ENCODE peak calls at places on chromosomes 6 and 20, in eight cellular contexts. G, F, O, W, K, X, S and E are unnamed samples.

GRCh38 chr6:1104988-1105670 is 206.8 kb upstream of the FOXQ1 start:
- DNase-seq in W (no peak), K (no peak), S (peak; percentile 79), G (no peak), F (no peak), X (no peak), O (no peak), E (no peak)

GRCh38 chr20:57749861-57750260 is 40.0 kb upstream of the PMEPA1 start:
- DNase-seq in K (no peak), F (no peak), W (no peak), X (no peak), G (no peak), O (no peak), S (no peak), E (no peak)

GRCh38 chr20:20440473-20440872 is 72.6 kb downstream of the INSM1 start:
- DNase-seq in X (no peak), O (no peak), S (no peak), W (no peak), G (no peak), K (no peak), F (peak; percentile 24), E (no peak)

GRCh38 chr6:40996591-40997247 is 42.3 kb downstream of the UNC5CL start:
- DNase-seq in S (peak; percentile 3), F (peak; percentile 35), G (no peak), O (peak; percentile 38), K (peak; percentile 36), W (peak; percentile 20), X (peak; percentile 2), E (peak; percentile 3)

GRCh38 chr6:149373511-149373910 is 26.6 kb upstream of the SUMO4 start:
- DNase-seq in S (no peak), O (no peak), G (no peak), K (no peak), X (no peak), W (no peak), F (no peak), E (no peak)

GRCh38 chr20:11687546-11688292 is 230.0 kb upstream of the BTBD3 start:
- DNase-seq in K (peak; percentile 3), O (no peak), S (no peak), W (peak; percentile 55), X (no peak), F (no peak), G (no peak), E (no peak)

GRCh38 chr20:5602346-5602745 is 147.9 kb upstream of the SHLD1 start:
- DNase-seq in O (peak; percentile 30), F (no peak), K (no peak), S (no peak), W (no peak), G (no peak), X (peak; percentile 36), E (peak; percentile 41)

GRCh38 chr6:168370310-168370991 is 50.9 kb upstream of the DACT2 start:
- DNase-seq in O (peak; percentile 73), G (no peak), S (peak; percentile 5), W (peak; percentile 72), X (peak; percentile 44), K (peak; percentile 90), F (peak; percentile 86), E (no peak)

GRCh38 chr20:32674362-32674789 is 635 bp upstream of the C20orf203 start:
- DNase-seq in F (peak; percentile 66), K (peak; percentile 83), W (peak; percentile 80), S (peak; percentile 58), O (peak; percentile 64), G (peak; percentile 78), X (peak; percentile 77), E (peak; percentile 23)

GRCh38 chr6:144331610-144332009 is 46.5 kb downstream of the UTRN start:
- DNase-seq in W (no peak), S (peak; percentile 37), F (no peak), K (no peak), G (no peak), O (peak; percentile 46), X (no peak), E (peak; percentile 92)

GRCh38 chr6:147279423-147279822 is 75.2 kb downstream of the STXBP5 start:
- DNase-seq in K (no peak), O (peak; percentile 85), W (no peak), F (no peak), S (no peak), G (no peak), X (peak; percentile 65), E (peak; percentile 57)

GRCh38 chr20:62768234-62768814 is 27.9 kb upstream of the MRGBP start:
- DNase-seq in X (no peak), W (no peak), O (no peak), F (no peak), G (no peak), K (no peak), S (no peak), E (no peak)

GRCh38 chr20:6384956-6385355 is 262.1 kb upstream of the FERMT1 start:
- DNase-seq in X (no peak), G (no peak), O (no peak), K (no peak), F (no peak), W (no peak), S (no peak), E (no peak)

GRCh38 chr20:36854343-36855240 is 21.3 kb upstream of the TLDC2 start:
- DNase-seq in S (no peak), O (no peak), W (no peak), G (no peak), X (no peak), F (peak; percentile 74), K (peak; percentile 48), E (no peak)

GRCh38 chr6:72861059-72861458 is 239.2 kb downstream of the KCNQ5 start:
- DNase-seq in W (no peak), S (no peak), O (no peak), G (no peak), X (peak; percentile 35), F (no peak), K (no peak), E (peak; percentile 47)

GRCh38 chr20:57710841-57711240 is 1.0 kb upstream of the PMEPA1 start:
- DNase-seq in K (peak; percentile 47), X (no peak), G (no peak), W (no peak), S (no peak), O (no peak), F (no peak), E (no peak)

GRCh38 chr6:130009148-130009547 is 9.2 kb upstream of the L3MBTL3 start:
- DNase-seq in W (no peak), G (no peak), X (no peak), O (no peak), S (no peak), K (no peak), F (no peak), E (no peak)

GRCh38 chr6:104995989-104996617 is 39.2 kb downstream of the LIN28B start:
- DNase-seq in W (no peak), K (no peak), F (no peak), G (peak; percentile 13), X (peak; percentile 73), O (peak; percentile 51), S (peak; percentile 42), E (peak; percentile 11)

GRCh38 chr20:50273601-50274491 is 83.2 kb downstream of the CEBPB start:
- DNase-seq in K (no peak), G (no peak), O (no peak), S (no peak), W (no peak), F (no peak), X (no peak), E (no peak)
- TF ChIP-seq CTCF in K (no peak), G (no peak), O (no peak), S (no peak), W (no peak), F (no peak), X (no peak), E (no peak)

DNA sequence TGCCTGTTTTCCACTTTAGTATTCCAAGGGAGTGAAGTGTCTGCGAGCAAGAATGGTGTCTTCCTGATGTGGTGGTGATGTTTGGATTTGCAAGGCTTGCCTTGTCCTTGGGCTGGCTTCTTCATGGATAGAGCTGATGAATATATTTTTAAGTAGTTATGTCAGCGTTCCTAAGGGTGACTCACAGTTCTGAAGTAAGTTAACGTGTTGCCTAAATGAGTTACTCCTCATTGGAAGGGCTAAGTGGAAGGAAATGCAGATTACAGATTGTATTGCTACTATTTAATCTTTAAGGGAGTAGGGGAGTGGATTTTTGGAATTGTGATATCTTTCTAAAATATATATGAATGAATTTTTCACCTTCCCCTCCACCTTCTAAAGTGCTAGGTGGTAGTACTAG is 197.2 kb downstream of the JARID2 start:
- DNase-seq in X (peak; percentile 88), F (no peak), G (no peak), W (no peak), K (no peak), O (peak; percentile 82), S (peak; percentile 87), E (peak; percentile 92)
- TF ChIP-seq CTCF in X (no peak), F (no peak), G (no peak), W (no peak), K (no peak), O (no peak), S (no peak), E (no peak)

GRCh38 chr20:63864545-63864977 is 509 bp upstream of the TPD52L2 start:
- DNase-seq in G (no peak), F (no peak), K (no peak), X (no peak), S (no peak), O (no peak), W (no peak), E (no peak)
- TF ChIP-seq CTCF in G (no peak), F (peak; percentile 5), K (no peak), X (no peak), S (no peak), O (no peak), W (no peak), E (no peak)

GRCh38 chr6:85118233-85118632 is 331.6 kb upstream of the NT5E start:
- DNase-seq in F (no peak), K (peak; percentile 4), G (no peak), O (no peak), S (no peak), X (no peak), W (no peak), E (no peak)
- TF ChIP-seq CTCF in F (no peak), K (no peak), G (no peak), O (peak; percentile 27), S (no peak), X (no peak), W (no peak), E (no peak)

GRCh38 chr6:20211037-20211940 is 980 bp downstream of the MBOAT1 start:
- DNase-seq in X (peak; percentile 19), W (no peak), S (peak; percentile 84), K (peak; percentile 54), G (peak; percentile 65), F (peak; percentile 71), O (no peak), E (no peak)

GRCh38 chr6:20211941-20212391 is 303 bp downstream of the MBOAT1 start:
- DNase-seq in W (peak; percentile 28), G (peak; percentile 64), O (peak; percentile 47), K (peak; percentile 82), S (peak; percentile 36), X (peak; percentile 51), F (peak; percentile 60), E (peak; percentile 36)

GRCh38 chr6:20210158-20210557 is 2.1 kb downstream of the MBOAT1 start:
- DNase-seq in F (no peak), S (no peak), W (no peak), O (no peak), G (no peak), X (no peak), K (no peak), E (no peak)

GRCh38 chr6:20213271-20213798 is 1.1 kb upstream of the MBOAT1 start:
- DNase-seq in O (no peak), G (no peak), S (no peak), K (no peak), W (no peak), X (peak; percentile 2), F (no peak), E (no peak)

GRCh38 chr6:20212392-20213111 is at the start of gene MBOAT1:
- DNase-seq in K (peak; percentile 99), X (peak; percentile 87), F (peak; percentile 93), G (peak; percentile 93), S (peak; percentile 74), O (peak; percentile 96), W (peak; percentile 60), E (peak; percentile 83)
- TF ChIP-seq CTCF in K (peak; percentile 42), X (no peak), F (no peak), G (peak; percentile 10), S (peak; percentile 9), O (no peak), W (peak; percentile 12), E (no peak)